ENCODE peak calls at places on chromosomes 6 and 20, in seven cellular contexts. V, Z, N, X, U, C and A are unnamed samples.

GRCh38 chr6:42404494-42404893 is 47.2 kb downstream of the TRERF1 start:
- DNase-seq in V (no peak), U (no peak), X (no peak), N (no peak), C (peak; percentile 85), Z (no peak), A (no peak)

GRCh38 chr6:129733290-129733689 is 23.3 kb upstream of the ARHGAP18 start:
- DNase-seq in N (no peak), Z (no peak), X (no peak), U (no peak), C (no peak), V (no peak), A (no peak)

GRCh38 chr20:37742121-37742520 is 48.3 kb downstream of the CTNNBL1 start:
- DNase-seq in X (no peak), V (no peak), C (no peak), N (no peak), Z (no peak), U (no peak), A (no peak)

GRCh38 chr6:37517411-37517812 is 17.7 kb upstream of the CCDC167 start:
- DNase-seq in U (no peak), Z (no peak), X (no peak), V (peak; percentile 57), N (no peak), C (no peak), A (no peak)

GRCh38 chr20:45095753-45096371 is 5.1 kb downstream of the KCNS1 start:
- DNase-seq in C (no peak), X (peak; percentile 52), Z (no peak), U (peak; percentile 27), V (peak; percentile 21), N (peak; percentile 34), A (peak; percentile 47)

GRCh38 chr20:16599257-16599656 is 26.0 kb upstream of the KIF16B start:
- DNase-seq in V (no peak), N (no peak), U (no peak), C (no peak), Z (no peak), X (no peak), A (no peak)

GRCh38 chr6:63839485-63839884 is 203.9 kb downstream of the PHF3 start:
- DNase-seq in V (no peak), N (no peak), C (no peak), U (no peak), Z (no peak), X (no peak), A (no peak)

GRCh38 chr6:18262812-18263560 is 1.3 kb downstream of the DEK start:
- DNase-seq in X (no peak), C (no peak), Z (no peak), U (peak; percentile 78), N (no peak), V (no peak), A (peak; percentile 6)

GRCh38 chr6:4134841-4135664 is at the start of gene ECI2:
- DNase-seq in U (no peak), C (no peak), N (peak; percentile 73), V (peak; percentile 50), X (no peak), Z (peak; percentile 84), A (peak; percentile 74)

GRCh38 chr6:80143312-80143960 is 37.0 kb downstream of the BCKDHB start:
- DNase-seq in U (no peak), V (peak; percentile 45), N (peak; percentile 57), X (peak; percentile 62), C (peak; percentile 84), Z (peak; percentile 50), A (peak; percentile 88)

GRCh38 chr20:62624719-62625455 is 17.4 kb upstream of the SLCO4A1 start:
- DNase-seq in N (no peak), X (no peak), C (peak; percentile 92), V (no peak), Z (no peak), U (no peak), A (no peak)

GRCh38 chr6:30985490-30985889 is 2.0 kb downstream of the MUC21 start:
- DNase-seq in V (no peak), X (no peak), Z (no peak), U (no peak), N (no peak), C (no peak), A (no peak)

GRCh38 chr6:75524322-75524972 is 30.8 kb upstream of the FILIP1 start:
- DNase-seq in C (no peak), U (no peak), Z (no peak), X (no peak), N (no peak), V (no peak), A (peak; percentile 15)

GRCh38 chr6:3377536-3378397 is 79.1 kb downstream of the SLC22A23 start:
- DNase-seq in X (no peak), V (peak; percentile 86), N (no peak), C (no peak), Z (no peak), U (no peak), A (no peak)

GRCh38 chr6:124770131-124770530 is 192.1 kb upstream of the RNF217 start:
- DNase-seq in U (no peak), Z (no peak), V (no peak), X (no peak), N (no peak), C (no peak), A (no peak)

GRCh38 chr6:145116591-145117178 is 618.6 kb downstream of the EPM2A start:
- DNase-seq in C (no peak), V (no peak), X (no peak), Z (no peak), U (no peak), N (no peak), A (no peak)

DNA sequence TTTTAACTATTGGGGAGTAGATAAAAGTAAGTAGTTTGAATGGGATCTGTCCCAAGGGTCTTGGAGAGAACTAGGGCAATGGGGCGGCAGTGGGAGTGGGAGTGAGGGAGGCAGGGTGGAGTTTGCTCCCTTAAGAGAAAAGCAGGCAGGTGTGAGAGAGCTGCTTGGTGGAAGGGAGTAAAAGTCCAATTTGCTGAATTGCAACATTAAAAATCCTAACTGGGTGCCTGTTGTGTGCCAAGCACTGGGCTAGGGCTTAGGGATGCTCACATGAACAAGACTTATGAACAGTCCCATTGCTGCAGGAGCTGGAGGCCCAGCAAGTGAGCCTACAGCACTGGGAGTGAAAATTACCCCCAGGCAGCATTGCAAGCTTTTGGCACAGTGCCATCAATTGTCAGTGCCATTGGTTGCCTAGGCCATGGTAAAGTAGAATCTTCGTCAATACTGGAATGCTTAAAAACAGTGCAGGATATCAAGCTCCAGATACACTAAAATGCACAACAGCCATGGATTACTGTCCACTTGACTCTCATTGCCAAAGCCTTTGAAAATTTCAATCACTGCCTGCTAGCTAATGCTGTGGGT is 277.7 kb upstream of the JARID2 start:
- DNase-seq in N (no peak), V (no peak), C (no peak), X (no peak), U (no peak), Z (no peak), A (no peak)
- TF ChIP-seq CTCF in N (no peak), V (no peak), C (no peak), X (no peak), U (no peak), Z (no peak), A (no peak)

GRCh38 chr6:14135865-14136539 is 18.4 kb downstream of the CD83 start:
- DNase-seq in V (no peak), X (no peak), C (no peak), U (no peak), N (no peak), Z (no peak), A (no peak)
- TF ChIP-seq POLR2A in V (no peak), X (no peak), C (no peak), U (peak; percentile 22), N (no peak), Z (no peak), A (no peak)

DNA sequence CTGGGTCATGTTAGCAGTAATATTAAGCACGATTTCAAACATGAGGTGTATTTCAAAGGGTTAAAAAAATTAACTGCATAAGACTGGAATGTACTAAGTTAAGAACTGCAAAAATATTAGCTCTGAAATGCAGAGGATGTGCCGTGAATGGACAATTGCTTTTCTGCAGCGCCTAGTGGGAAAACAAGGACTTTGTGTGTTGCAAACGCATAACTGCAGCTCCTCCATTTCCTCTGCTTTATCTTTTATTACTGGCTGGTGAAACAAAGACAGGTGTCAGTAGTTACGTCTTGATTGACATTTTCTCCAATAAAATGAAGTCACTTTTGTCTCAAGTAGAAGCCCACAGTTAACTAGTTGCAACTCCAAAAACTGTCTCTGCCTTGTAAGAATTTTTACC is 1.7 kb downstream of the PDE7B start:
- DNase-seq in N (no peak), U (no peak), C (no peak), V (no peak), Z (no peak), X (no peak), A (no peak)
- TF ChIP-seq CTCF in N (no peak), U (no peak), C (no peak), V (no peak), Z (no peak), X (no peak), A (no peak)

GRCh38 chr6:109445382-109445781 is 4.9 kb downstream of the SMPD2 start:
- DNase-seq in N (no peak), Z (no peak), U (no peak), C (no peak), V (no peak), X (no peak), A (no peak)

GRCh38 chr6:109442393-109442924 is 1.9 kb downstream of the SMPD2 start:
- DNase-seq in U (no peak), V (no peak), X (no peak), N (no peak), Z (no peak), C (no peak), A (no peak)

GRCh38 chr6:109443425-109443950 is 3.0 kb downstream of the SMPD2 start:
- DNase-seq in N (no peak), C (no peak), Z (no peak), U (no peak), V (no peak), X (no peak), A (no peak)

GRCh38 chr6:109440325-109441068 is at the start of the genes PPIL6 and SMPD2:
- DNase-seq in N (peak; percentile 92), C (peak; percentile 96), Z (peak; percentile 92), X (peak; percentile 87), V (peak; percentile 76), U (no peak), A (peak; percentile 91)

DNA sequence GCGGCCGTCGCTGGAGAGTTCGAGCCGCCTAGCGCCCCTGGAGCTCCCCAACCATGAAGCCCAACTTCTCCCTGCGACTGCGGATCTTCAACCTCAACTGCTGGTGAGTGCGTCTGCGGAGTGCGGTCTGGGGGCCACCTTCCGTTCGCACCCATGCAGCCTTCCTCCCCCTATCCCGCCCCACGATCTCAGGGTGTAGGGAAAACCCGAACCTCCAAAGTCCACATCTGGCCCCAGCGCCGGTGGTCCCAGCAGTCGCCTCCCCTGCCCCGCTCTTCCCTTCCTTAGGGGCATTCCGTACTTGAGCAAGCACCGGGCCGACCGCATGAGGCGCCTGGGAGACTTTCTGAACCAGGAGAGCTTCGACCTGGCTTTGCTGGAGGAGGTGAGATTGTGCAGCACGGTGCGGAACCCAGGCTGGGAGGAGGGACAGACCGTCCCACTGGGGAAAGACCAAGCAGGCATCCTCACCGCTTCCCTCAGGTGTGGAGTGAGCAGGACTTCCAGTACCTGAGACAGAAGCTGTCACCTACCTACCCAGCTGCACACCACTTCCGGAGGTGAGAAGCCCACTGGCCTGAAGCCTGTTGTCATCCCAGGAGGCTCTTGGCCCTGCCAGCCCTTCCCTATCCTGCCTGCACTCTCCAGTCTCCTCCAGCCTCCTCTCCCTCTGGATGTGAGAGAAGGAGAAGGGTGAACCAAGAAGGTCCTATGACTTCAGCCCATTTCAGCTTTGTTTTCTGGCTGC is 719 bp downstream of the SMPD2 start:
- DNase-seq in N (no peak), X (peak; percentile 48), Z (peak; percentile 79), V (peak; percentile 53), C (no peak), U (no peak), A (peak; percentile 66)
- TF ChIP-seq POLR2A in N (no peak), X (no peak), Z (no peak), V (no peak), C (no peak), U (peak; percentile 17), A (no peak)